ENCODE peak calls at places on chromosomes 13 and 19, in five cellular contexts. J, Z, F, I and M are unnamed samples.
A peak's percentile ranks its signal among the peaks of the same experiment; 100 is the strongest.

GRCh38 chr13:35940734-35941133 is 190.4 kb downstream of the DCLK1 start:
- DNase-seq in J (no peak), Z (no peak), F (no peak), I (no peak), M (no peak)

GRCh38 chr13:23321534-23322241 is 111.8 kb downstream of the SACS start:
- DNase-seq in J (peak; percentile 95), Z (no peak), F (no peak), I (no peak), M (no peak)

GRCh38 chr19:36236304-36236945 is 21.5 kb downstream of the ZNF146 start:
- DNase-seq in J (no peak), Z (no peak), F (no peak), I (no peak), M (no peak)

GRCh38 chr13:108409735-108410134 is 140.2 kb downstream of the TNFSF13B start:
- DNase-seq in J (no peak), Z (no peak), F (no peak), I (no peak), M (no peak)

GRCh38 chr13:76992548-76993001 is 694 bp downstream of the CLN5 start:
- DNase-seq in J (peak; percentile 47), Z (peak; percentile 21), F (no peak), I (no peak), M (no peak)

GRCh38 chr13:90416519-90416918 is 931.0 kb upstream of the MIR17HG start:
- DNase-seq in J (peak; percentile 47), Z (no peak), F (no peak), I (no peak), M (no peak)

GRCh38 chr13:29935309-29935981 is 85.0 kb upstream of the UBL3 start:
- DNase-seq in J (no peak), Z (no peak), F (peak; percentile 53), I (no peak), M (no peak)

GRCh38 chr13:25171517-25172302 is at the start of gene AMER2:
- DNase-seq in J (peak; percentile 69), Z (peak; percentile 52), F (no peak), I (peak; percentile 77), M (peak; percentile 55)

GRCh38 chr19:10289167-10289835 is 451 bp upstream of the ICAM5 start:
- DNase-seq in J (peak; percentile 34), Z (no peak), F (no peak), I (no peak), M (no peak)

GRCh38 chr19:40305403-40305802 is 20.3 kb upstream of the AKT2 start:
- DNase-seq in J (peak; percentile 90), Z (peak; percentile 12), F (peak; percentile 60), I (peak; percentile 58), M (peak; percentile 88)

GRCh38 chr13:30551194-30551593 is 66.5 kb upstream of the USPL1 start:
- DNase-seq in J (no peak), Z (no peak), F (no peak), I (no peak), M (no peak)

GRCh38 chr13:19795956-19796355 is 13.2 kb upstream of the PSPC1 start:
- DNase-seq in J (no peak), Z (no peak), F (no peak), I (no peak), M (no peak)

GRCh38 chr13:20711301-20712044 is 8.0 kb downstream of the IL17D start:
- DNase-seq in J (no peak), Z (no peak), F (no peak), I (no peak), M (peak; percentile 40)

GRCh38 chr19:35754365-35755139 is 2.3 kb downstream of the HSPB6 start:
- DNase-seq in J (no peak), Z (no peak), F (no peak), I (no peak), M (no peak)

GRCh38 chr13:20482275-20482761 is 43.3 kb downstream of the CRYL1 start:
- DNase-seq in J (no peak), Z (no peak), F (no peak), I (no peak), M (no peak)

GRCh38 chr19:48896191-48896720 is 2.3 kb downstream of the TULP2 start:
- DNase-seq in J (no peak), Z (no peak), F (peak; percentile 37), I (no peak), M (peak; percentile 30)

GRCh38 chr19:5046339-5047039 is 77.6 kb downstream of the KDM4B start:
- DNase-seq in J (peak; percentile 70), Z (no peak), F (no peak), I (no peak), M (no peak)

GRCh38 chr19:12872941-12873890 is 8.0 kb downstream of the DNASE2 start:
- DNase-seq in J (no peak), Z (no peak), F (peak; percentile 23), I (no peak), M (no peak)

GRCh38 chr13:97258801-97259200 is 36.7 kb downstream of the MBNL2 start:
- DNase-seq in J (peak; percentile 65), Z (no peak), F (no peak), I (no peak), M (no peak)

GRCh38 chr19:3932931-3933810 is at the start of gene NMRK2:
- DNase-seq in J (no peak), Z (no peak), F (peak; percentile 10), I (no peak), M (no peak)

GRCh38 chr19:11345122-11345752 is 831 bp downstream of the TMEM205 start:
- DNase-seq in J (no peak), Z (no peak), F (no peak), I (no peak), M (no peak)